ENCODE peak calls at places on chromosome 6, in four cellular contexts. N is kidney tubule cell, X is dermis microvascular lymphatic vessel endothelial cell, T is right lobe of liver. H is an unnamed sample.

GRCh38 chr6:1611572-1612385 is 2.1 kb downstream of the FOXC1 start:
- DNase-seq in N (peak), X (no peak), T (no peak), H (no peak)

GRCh38 chr6:129785081-129785755 is 75.2 kb upstream of the ARHGAP18 start:
- DNase-seq in N (peak), X (no peak), T (no peak), H (no peak)

GRCh38 chr6:111691345-111692225 is 85.9 kb upstream of the TRAF3IP2 start:
- DNase-seq in N (no peak), X (no peak), T (no peak), H (no peak)

GRCh38 chr6:119479860-119480655 is 130.5 kb upstream of the MAN1A1 start:
- DNase-seq in N (peak), X (no peak), T (no peak), H (no peak)

GRCh38 chr6:88402909-88403308 is 236.8 kb upstream of the CNR1 start:
- DNase-seq in N (no peak), X (no peak), T (no peak), H (no peak)

GRCh38 chr6:85494551-85495337 is 44.9 kb downstream of the NT5E start:
- DNase-seq in N (no peak), X (no peak), T (no peak), H (no peak)

GRCh38 chr6:120871416-120872261 is 462.6 kb downstream of the TBC1D32 start:
- DNase-seq in N (no peak), X (no peak), T (peak), H (no peak)

GRCh38 chr6:123091091-123091895 is 95.3 kb downstream of the CLVS2 start:
- DNase-seq in N (peak), X (peak), T (no peak), H (no peak)

GRCh38 chr6:39490120-39490519 is 167.6 kb upstream of the KCNK16 start:
- DNase-seq in N (no peak), X (no peak), T (no peak), H (no peak)

GRCh38 chr6:16108419-16108818 is 20.5 kb upstream of the MYLIP start:
- DNase-seq in N (no peak), X (no peak), T (no peak), H (no peak)

GRCh38 chr6:40807484-40807883 is 220.3 kb upstream of the LRFN2 start:
- DNase-seq in N (peak), X (no peak), T (no peak), H (no peak)

GRCh38 chr6:76707630-76708029 is 635.2 kb upstream of the IMPG1 start:
- DNase-seq in N (no peak), X (no peak), T (no peak), H (no peak)

GRCh38 chr6:127266892-127267741 is 453 bp downstream of the RNF146 start:
- DNase-seq in N (peak), X (peak), T (peak), H (peak)

GRCh38 chr6:154301086-154301625 is 55.4 kb downstream of the IPCEF1 start:
- DNase-seq in N (peak), X (no peak), T (no peak), H (no peak)

GRCh38 chr6:72522735-72523141 is 99.1 kb upstream of the KCNQ5 start:
- DNase-seq in N (peak), X (no peak), T (no peak), H (no peak)

GRCh38 chr6:31907158-31907813 is 5.4 kb upstream of the ZBTB12 start:
- DNase-seq in N (peak), X (no peak), T (no peak), H (no peak)